ENCODE peak calls at places on chromosomes 13 and 19, in eight cellular contexts. One of them, this sample, is unnamed.

GRCh38 chr13:26571518-26571917 is 14.0 kb downstream of the WASF3 start:
- DNase-seq in lung: no peak
- DNase-seq in fibroblast of mammary gland: no peak
- DNase-seq in pancreas: no peak
- DNase-seq in heart left ventricle: no peak
- DNase-seq in PC-9: no peak
- DNase-seq in heart right ventricle: no peak
- DNase-seq in body of pancreas: no peak
- DNase-seq in this sample: no peak

GRCh38 chr13:51815848-51816247 is 11.9 kb upstream of the DHRS12 start:
- DNase-seq in heart left ventricle: no peak
- DNase-seq in lung: no peak
- DNase-seq in fibroblast of mammary gland: no peak
- DNase-seq in heart right ventricle: no peak
- DNase-seq in pancreas: no peak
- DNase-seq in PC-9: no peak
- DNase-seq in body of pancreas: no peak
- DNase-seq in this sample: no peak

GRCh38 chr13:98411013-98411412 is 165.9 kb downstream of the STK24 start:
- DNase-seq in lung: no peak
- DNase-seq in pancreas: no peak
- DNase-seq in heart left ventricle: no peak
- DNase-seq in PC-9: no peak
- DNase-seq in heart right ventricle: no peak
- DNase-seq in body of pancreas: no peak
- DNase-seq in fibroblast of mammary gland: no peak
- DNase-seq in this sample: no peak

GRCh38 chr13:107144432-107144831 is 576.5 kb upstream of the ARGLU1 start:
- DNase-seq in lung: no peak
- DNase-seq in heart right ventricle: no peak
- DNase-seq in PC-9: no peak
- DNase-seq in body of pancreas: no peak
- DNase-seq in heart left ventricle: no peak
- DNase-seq in pancreas: no peak
- DNase-seq in fibroblast of mammary gland: peak
- DNase-seq in this sample: no peak

GRCh38 chr13:24124789-24125476 is 35.6 kb upstream of the SPATA13 start:
- DNase-seq in body of pancreas: no peak
- DNase-seq in fibroblast of mammary gland: no peak
- DNase-seq in heart right ventricle: peak
- DNase-seq in PC-9: no peak
- DNase-seq in pancreas: no peak
- DNase-seq in heart left ventricle: peak
- DNase-seq in lung: no peak
- DNase-seq in this sample: no peak

GRCh38 chr19:5563941-5564612 is 3.7 kb downstream of the TINCR start:
- DNase-seq in heart left ventricle: no peak
- DNase-seq in fibroblast of mammary gland: no peak
- DNase-seq in pancreas: no peak
- DNase-seq in body of pancreas: no peak
- DNase-seq in heart right ventricle: no peak
- DNase-seq in lung: no peak
- DNase-seq in PC-9: peak
- DNase-seq in this sample: peak

GRCh38 chr19:48842744-48843162 is 6.5 kb upstream of the HSD17B14 start:
- DNase-seq in PC-9: peak
- DNase-seq in heart left ventricle: no peak
- DNase-seq in fibroblast of mammary gland: peak
- DNase-seq in body of pancreas: peak
- DNase-seq in heart right ventricle: peak
- DNase-seq in lung: peak
- DNase-seq in pancreas: no peak
- DNase-seq in this sample: peak

GRCh38 chr19:1671716-1672037 is 19.3 kb upstream of the TCF3 start:
- DNase-seq in heart left ventricle: no peak
- DNase-seq in body of pancreas: no peak
- DNase-seq in PC-9: no peak
- DNase-seq in heart right ventricle: no peak
- DNase-seq in fibroblast of mammary gland: no peak
- DNase-seq in lung: no peak
- DNase-seq in pancreas: no peak
- DNase-seq in this sample: no peak

GRCh38 chr19:17944301-17944700 is 11.5 kb downstream of the CCDC124 start:
- DNase-seq in fibroblast of mammary gland: peak
- DNase-seq in lung: no peak
- DNase-seq in heart right ventricle: no peak
- DNase-seq in heart left ventricle: peak
- DNase-seq in PC-9: no peak
- DNase-seq in pancreas: no peak
- DNase-seq in body of pancreas: no peak
- DNase-seq in this sample: no peak

GRCh38 chr13:26855921-26856320 is 95.3 kb upstream of the GPR12 start:
- DNase-seq in body of pancreas: no peak
- DNase-seq in fibroblast of mammary gland: no peak
- DNase-seq in lung: no peak
- DNase-seq in heart right ventricle: no peak
- DNase-seq in pancreas: no peak
- DNase-seq in heart left ventricle: no peak
- DNase-seq in PC-9: no peak
- DNase-seq in this sample: no peak

GRCh38 chr13:102983496-102983895 is 82.7 kb downstream of the SLC10A2 start:
- DNase-seq in heart right ventricle: no peak
- DNase-seq in body of pancreas: no peak
- DNase-seq in pancreas: no peak
- DNase-seq in PC-9: no peak
- DNase-seq in heart left ventricle: no peak
- DNase-seq in fibroblast of mammary gland: peak
- DNase-seq in lung: no peak
- DNase-seq in this sample: no peak

GRCh38 chr19:4816388-4817165 is 14.9 kb downstream of the TICAM1 start:
- DNase-seq in lung: no peak
- DNase-seq in fibroblast of mammary gland: no peak
- DNase-seq in pancreas: peak
- DNase-seq in heart left ventricle: no peak
- DNase-seq in body of pancreas: no peak
- DNase-seq in heart right ventricle: no peak
- DNase-seq in PC-9: no peak
- DNase-seq in this sample: no peak

GRCh38 chr13:77749481-77749880 is 52.0 kb downstream of the SLAIN1 start:
- DNase-seq in lung: no peak
- DNase-seq in PC-9: no peak
- DNase-seq in heart right ventricle: no peak
- DNase-seq in body of pancreas: no peak
- DNase-seq in pancreas: no peak
- DNase-seq in heart left ventricle: no peak
- DNase-seq in fibroblast of mammary gland: no peak
- DNase-seq in this sample: no peak

GRCh38 chr13:94640676-94641075 is 39.0 kb downstream of the GPR180 start:
- DNase-seq in lung: no peak
- DNase-seq in pancreas: no peak
- DNase-seq in body of pancreas: no peak
- DNase-seq in PC-9: no peak
- DNase-seq in heart left ventricle: no peak
- DNase-seq in fibroblast of mammary gland: peak
- DNase-seq in heart right ventricle: no peak
- DNase-seq in this sample: no peak

GRCh38 chr13:76454991-76455390 is 431.2 kb downstream of the KCTD12 start:
- DNase-seq in heart right ventricle: no peak
- DNase-seq in fibroblast of mammary gland: no peak
- DNase-seq in lung: no peak
- DNase-seq in PC-9: no peak
- DNase-seq in pancreas: no peak
- DNase-seq in heart left ventricle: no peak
- DNase-seq in body of pancreas: no peak
- DNase-seq in this sample: no peak

GRCh38 chr13:26377038-26377437 is 123.1 kb downstream of the CDK8 start:
- DNase-seq in PC-9: peak
- DNase-seq in fibroblast of mammary gland: peak
- DNase-seq in lung: no peak
- DNase-seq in heart right ventricle: no peak
- DNase-seq in body of pancreas: no peak
- DNase-seq in heart left ventricle: no peak
- DNase-seq in pancreas: no peak
- DNase-seq in this sample: peak

DNA sequence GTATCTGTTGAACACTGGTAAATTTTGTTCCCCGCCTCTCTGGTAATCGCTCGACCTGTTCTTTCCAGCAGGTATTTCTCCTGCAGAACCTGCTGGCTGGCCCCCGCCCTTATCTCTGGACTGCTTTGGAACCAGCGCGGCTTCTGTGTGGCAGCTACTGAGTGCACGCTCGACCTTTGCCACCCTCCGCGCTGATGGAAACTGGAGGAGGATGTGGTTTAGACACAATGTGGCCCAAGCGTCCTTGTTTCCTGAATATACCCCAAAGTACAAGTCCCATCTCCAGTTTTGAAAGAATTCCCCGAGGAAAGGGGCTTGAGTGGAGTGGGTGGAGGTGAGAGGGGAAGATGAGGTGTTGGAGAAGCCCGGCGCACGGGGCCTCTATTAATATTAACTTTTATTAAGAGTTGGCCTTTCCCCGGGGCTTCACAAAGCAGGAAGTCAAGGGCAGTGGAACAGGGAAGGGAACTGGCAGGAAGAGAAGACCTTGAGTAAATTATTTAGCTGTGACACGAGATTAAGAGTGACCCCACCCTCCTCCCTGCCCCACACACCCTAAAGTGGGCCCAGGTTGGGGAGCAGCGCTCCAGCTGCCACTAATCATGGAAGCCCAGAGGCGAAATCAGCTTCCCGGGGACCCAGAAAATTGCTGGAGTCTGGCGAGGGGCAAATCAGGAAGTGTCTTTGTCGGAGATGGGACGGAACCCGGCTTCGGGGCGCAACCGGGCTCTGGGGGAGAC is 16.0 kb downstream of the CDX2 start:
- DNase-seq in body of pancreas: peak
- DNase-seq in PC-9: no peak
- DNase-seq in pancreas: peak
- DNase-seq in fibroblast of mammary gland: no peak
- DNase-seq in lung: no peak
- DNase-seq in heart right ventricle: no peak
- DNase-seq in heart left ventricle: no peak
- DNase-seq in this sample: peak
- H3K4me3 ChIP-seq in body of pancreas: peak
- H3K4me3 ChIP-seq in PC-9: no peak
- H3K4me3 ChIP-seq in pancreas: peak
- H3K4me3 ChIP-seq in fibroblast of mammary gland: no peak
- H3K4me3 ChIP-seq in lung: no peak
- H3K4me3 ChIP-seq in heart right ventricle: peak
- H3K4me3 ChIP-seq in heart left ventricle: peak
- H3K4me3 ChIP-seq in this sample: peak

GRCh38 chr13:100674848-100675659 is 459 bp upstream of the TMTC4 start:
- DNase-seq in lung: peak
- DNase-seq in heart right ventricle: peak
- DNase-seq in heart left ventricle: peak
- DNase-seq in fibroblast of mammary gland: peak
- DNase-seq in body of pancreas: peak
- DNase-seq in PC-9: peak
- DNase-seq in pancreas: peak
- DNase-seq in this sample: peak
- TF ChIP-seq CTCF in lung: peak
- TF ChIP-seq CTCF in heart right ventricle: peak
- TF ChIP-seq CTCF in heart left ventricle: peak
- TF ChIP-seq CTCF in fibroblast of mammary gland: no peak
- TF ChIP-seq CTCF in body of pancreas: peak
- TF ChIP-seq CTCF in PC-9: peak
- TF ChIP-seq CTCF in pancreas: no peak
- TF ChIP-seq CTCF in this sample: peak

GRCh38 chr13:95641291-95641811 is 3.2 kb downstream of the DZIP1 start:
- DNase-seq in heart left ventricle: peak
- DNase-seq in fibroblast of mammary gland: peak
- DNase-seq in body of pancreas: no peak
- DNase-seq in pancreas: peak
- DNase-seq in lung: no peak
- DNase-seq in PC-9: no peak
- DNase-seq in heart right ventricle: no peak
- DNase-seq in this sample: no peak
- H3K4me3 ChIP-seq in heart left ventricle: peak
- H3K4me3 ChIP-seq in fibroblast of mammary gland: peak
- H3K4me3 ChIP-seq in body of pancreas: no peak
- H3K4me3 ChIP-seq in pancreas: peak
- H3K4me3 ChIP-seq in lung: no peak
- H3K4me3 ChIP-seq in PC-9: no peak
- H3K4me3 ChIP-seq in heart right ventricle: peak
- H3K4me3 ChIP-seq in this sample: no peak

GRCh38 chr19:14091885-14092462 is 1.4 kb upstream of the SAMD1 start:
- DNase-seq in PC-9: no peak
- DNase-seq in fibroblast of mammary gland: no peak
- DNase-seq in lung: no peak
- DNase-seq in heart left ventricle: no peak
- DNase-seq in pancreas: no peak
- DNase-seq in heart right ventricle: no peak
- DNase-seq in body of pancreas: no peak
- DNase-seq in this sample: peak
- TF ChIP-seq CTCF in PC-9: no peak
- TF ChIP-seq CTCF in fibroblast of mammary gland: no peak
- TF ChIP-seq CTCF in lung: no peak
- TF ChIP-seq CTCF in heart left ventricle: no peak
- TF ChIP-seq CTCF in pancreas: no peak
- TF ChIP-seq CTCF in heart right ventricle: no peak
- TF ChIP-seq CTCF in body of pancreas: no peak
- TF ChIP-seq CTCF in this sample: no peak

GRCh38 chr19:41422456-41422855 is 4.7 kb downstream of the B3GNT8 start:
- DNase-seq in PC-9: no peak
- DNase-seq in heart right ventricle: no peak
- DNase-seq in pancreas: peak
- DNase-seq in lung: no peak
- DNase-seq in heart left ventricle: no peak
- DNase-seq in fibroblast of mammary gland: no peak
- DNase-seq in body of pancreas: no peak
- DNase-seq in this sample: no peak

GRCh38 chr19:41422955-41423354 is 4.2 kb downstream of the B3GNT8 start:
- DNase-seq in heart right ventricle: no peak
- DNase-seq in fibroblast of mammary gland: no peak
- DNase-seq in body of pancreas: no peak
- DNase-seq in lung: no peak
- DNase-seq in PC-9: no peak
- DNase-seq in heart left ventricle: no peak
- DNase-seq in pancreas: peak
- DNase-seq in this sample: no peak

GRCh38 chr19:41425174-41426115 is 1.7 kb downstream of the B3GNT8 start:
- DNase-seq in heart right ventricle: no peak
- DNase-seq in body of pancreas: no peak
- DNase-seq in fibroblast of mammary gland: no peak
- DNase-seq in heart left ventricle: no peak
- DNase-seq in PC-9: no peak
- DNase-seq in lung: no peak
- DNase-seq in pancreas: peak
- DNase-seq in this sample: no peak

GRCh38 chr19:41426116-41426841 is 895 bp downstream of the B3GNT8 start:
- DNase-seq in PC-9: no peak
- DNase-seq in pancreas: peak
- DNase-seq in fibroblast of mammary gland: no peak
- DNase-seq in body of pancreas: no peak
- DNase-seq in lung: no peak
- DNase-seq in heart right ventricle: no peak
- DNase-seq in heart left ventricle: no peak
- DNase-seq in this sample: no peak

GRCh38 chr19:41424335-41425173 is 2.6 kb downstream of the B3GNT8 start:
- DNase-seq in lung: peak
- DNase-seq in heart right ventricle: no peak
- DNase-seq in pancreas: peak
- DNase-seq in fibroblast of mammary gland: no peak
- DNase-seq in heart left ventricle: no peak
- DNase-seq in body of pancreas: no peak
- DNase-seq in PC-9: no peak
- DNase-seq in this sample: no peak
- H3K4me3 ChIP-seq in lung: no peak
- H3K4me3 ChIP-seq in heart right ventricle: no peak
- H3K4me3 ChIP-seq in pancreas: no peak
- H3K4me3 ChIP-seq in fibroblast of mammary gland: no peak
- H3K4me3 ChIP-seq in heart left ventricle: no peak
- H3K4me3 ChIP-seq in body of pancreas: no peak
- H3K4me3 ChIP-seq in PC-9: no peak
- H3K4me3 ChIP-seq in this sample: no peak

This sample was measured in Caco-2.